ENCODE peak calls at places on chromosomes 5 and 9, in five cellular contexts. U is ascending aorta, Q is HFF-Myc, O is hepatocyte, C is GM06990. J is an unnamed sample.

GRCh38 chr5:14251733-14252132 is 108.6 kb downstream of the TRIO start:
- DNase-seq in U (no peak), Q (no peak), O (no peak), C (no peak), J (no peak)

GRCh38 chr9:135928731-135929655 is 21.6 kb upstream of the CAMSAP1 start:
- DNase-seq in U (no peak), Q (no peak), O (no peak), C (no peak), J (no peak)

GRCh38 chr5:132953710-132954109 is 9.7 kb downstream of the AFF4 start:
- DNase-seq in U (no peak), Q (no peak), O (no peak), C (no peak), J (no peak)

GRCh38 chr9:111298831-111299603 is 31.0 kb downstream of the OR2K2 start:
- DNase-seq in U (peak), Q (peak), O (peak), C (peak), J (no peak)

GRCh38 chr9:98860871-98861293 is 53.4 kb downstream of the GALNT12 start:
- DNase-seq in U (peak), Q (peak), O (peak), C (no peak), J (peak)

GRCh38 chr5:108642170-108642906 is 105.4 kb upstream of the FER start:
- DNase-seq in U (peak), Q (peak), O (peak), C (peak), J (peak)

GRCh38 chr5:138274189-138274853 is at the start of gene GFRA3:
- DNase-seq in U (no peak), Q (no peak), O (peak), C (peak), J (peak)

GRCh38 chr9:78369644-78370219 is 72.8 kb downstream of the PSAT1 start:
- DNase-seq in U (peak), Q (peak), O (peak), C (no peak), J (peak)

GRCh38 chr5:126000533-126000932 is 422.7 kb upstream of the GRAMD2B start:
- DNase-seq in U (no peak), Q (no peak), O (no peak), C (no peak), J (no peak)

GRCh38 chr5:126137771-126138474 is 285.3 kb upstream of the GRAMD2B start:
- DNase-seq in U (no peak), Q (no peak), O (no peak), C (no peak), J (no peak)

GRCh38 chr5:101580591-101580990 is 677.5 kb upstream of the ST8SIA4 start:
- DNase-seq in U (no peak), Q (no peak), O (no peak), C (no peak), J (no peak)

GRCh38 chr9:93902780-93903655 is 52.1 kb downstream of the BARX1 start:
- DNase-seq in U (peak), Q (no peak), O (no peak), C (no peak), J (peak)

GRCh38 chr9:75422939-75423522 is 334.7 kb downstream of the OSTF1 start:
- DNase-seq in U (no peak), Q (no peak), O (no peak), C (peak), J (no peak)

GRCh38 chr9:703392-703791 is 138.1 kb upstream of the DMRT1 start:
- DNase-seq in U (no peak), Q (no peak), O (no peak), C (no peak), J (no peak)

GRCh38 chr9:109806506-109807115 is 26.6 kb downstream of the PALM2AKAP2 start:
- DNase-seq in U (peak), Q (no peak), O (no peak), C (no peak), J (no peak)

GRCh38 chr5:137629646-137630045 is 106.2 kb downstream of the KLHL3 start:
- DNase-seq in U (peak), Q (no peak), O (peak), C (peak), J (peak)

GRCh38 chr5:37477426-37477825 is 98.3 kb downstream of the WDR70 start:
- DNase-seq in U (no peak), Q (no peak), O (no peak), C (no peak), J (no peak)

GRCh38 chr9:134660407-134660806 is 18.8 kb downstream of the COL5A1 start:
- DNase-seq in U (no peak), Q (no peak), O (no peak), C (no peak), J (peak)

GRCh38 chr5:58481828-58482227 is 9.4 kb upstream of the GAPT start:
- DNase-seq in U (no peak), Q (no peak), O (no peak), C (no peak), J (no peak)

GRCh38 chr5:109838157-109838556 is 148.4 kb downstream of the MAN2A1 start:
- DNase-seq in U (no peak), Q (no peak), O (no peak), C (no peak), J (peak)

DNA sequence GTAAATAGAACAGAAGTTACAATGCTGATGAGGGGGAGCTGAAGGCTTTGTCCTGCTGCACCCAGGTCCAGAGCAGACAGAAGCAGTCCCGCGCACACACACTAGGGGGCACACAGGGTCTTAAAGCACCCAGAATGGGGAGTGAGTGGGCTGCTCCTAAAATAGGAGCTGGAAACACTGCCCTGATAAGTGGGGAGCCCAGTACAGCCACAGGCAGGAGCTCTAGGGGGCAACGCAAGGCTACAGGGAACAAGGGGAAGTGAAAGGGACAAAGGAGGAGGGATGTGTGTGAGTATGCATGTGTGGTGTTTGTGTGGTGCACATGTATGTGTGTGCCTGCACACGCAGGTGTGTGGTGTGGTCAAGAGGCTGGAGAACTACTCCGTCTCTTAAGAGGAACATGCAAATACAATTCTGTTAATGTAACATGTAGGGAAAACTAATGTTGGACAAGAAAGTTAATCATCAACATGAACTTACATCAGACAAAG is 191.5 kb downstream of the ROR2 start:
- DNase-seq in U (no peak), Q (peak), O (peak), C (peak), J (peak)
- TF ChIP-seq CTCF in U (no peak), Q (peak), O (peak), C (peak), J (peak)

DNA sequence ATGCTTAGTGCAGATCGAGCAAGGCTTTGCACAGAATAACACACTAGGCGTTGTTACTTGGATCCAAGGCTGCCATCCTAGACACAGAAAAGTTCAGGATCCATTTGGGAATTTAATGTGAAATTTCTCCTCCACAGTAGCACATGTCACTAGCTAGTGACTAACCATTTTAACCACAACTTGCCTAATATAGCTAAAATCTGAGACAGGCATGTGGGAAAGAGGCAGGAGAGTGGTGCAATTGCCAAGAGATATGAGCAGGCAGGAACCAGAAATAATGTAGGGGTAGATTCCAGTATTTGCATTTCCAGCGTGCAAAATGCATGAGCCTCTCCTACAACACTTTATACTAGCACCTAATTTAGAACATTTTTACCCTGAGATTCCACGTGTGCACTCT is 1230.4 kb upstream of the NUDT12 start:
- DNase-seq in U (no peak), Q (no peak), O (no peak), C (no peak), J (no peak)
- H3K4me3 ChIP-seq in U (no peak), Q (no peak), O (no peak), C (no peak), J (no peak)

DNA sequence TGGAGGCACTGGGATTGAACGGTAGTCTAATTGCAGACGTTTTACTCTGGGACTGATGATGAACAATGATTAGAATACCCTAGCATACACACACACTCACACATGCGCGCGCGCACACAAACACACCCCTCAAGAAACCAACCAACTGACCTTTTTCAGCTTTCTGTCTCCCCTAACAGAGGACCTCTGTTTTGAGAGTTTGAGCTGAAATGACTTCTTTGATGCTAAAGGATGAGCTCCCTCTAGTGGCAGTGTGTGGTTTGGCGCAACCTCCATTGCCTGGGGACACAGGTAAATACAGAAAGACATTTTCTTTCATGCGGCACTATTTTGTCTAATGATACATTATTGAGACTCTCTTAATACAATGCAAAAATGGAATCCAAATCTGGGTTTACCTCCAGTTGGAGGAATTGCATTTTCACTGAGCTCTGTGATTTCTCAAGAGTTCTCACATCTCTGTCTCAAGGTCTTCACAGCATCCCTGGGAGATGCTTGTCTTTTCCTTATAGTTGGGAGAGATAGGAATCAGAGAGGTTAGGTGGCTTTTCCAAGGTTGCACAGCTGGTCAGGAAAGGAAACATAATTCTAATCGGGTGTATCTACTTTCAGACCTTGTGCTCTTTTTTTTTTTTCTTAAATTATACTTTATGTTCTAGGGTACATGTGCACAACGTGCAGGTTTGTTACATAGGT is 187.5 kb downstream of the TMEM38B start:
- DNase-seq in U (no peak), Q (peak), O (peak), C (peak), J (peak)
- TF ChIP-seq CTCF in U (peak), Q (peak), O (peak), C (peak), J (peak)

GRCh38 chr9:38047301-38048251 is 21.5 kb downstream of the SHB start:
- DNase-seq in U (peak), Q (peak), O (peak), C (no peak), J (peak)
- H3K4me3 ChIP-seq in U (peak), Q (peak), O (no peak), C (no peak), J (peak)

DNA sequence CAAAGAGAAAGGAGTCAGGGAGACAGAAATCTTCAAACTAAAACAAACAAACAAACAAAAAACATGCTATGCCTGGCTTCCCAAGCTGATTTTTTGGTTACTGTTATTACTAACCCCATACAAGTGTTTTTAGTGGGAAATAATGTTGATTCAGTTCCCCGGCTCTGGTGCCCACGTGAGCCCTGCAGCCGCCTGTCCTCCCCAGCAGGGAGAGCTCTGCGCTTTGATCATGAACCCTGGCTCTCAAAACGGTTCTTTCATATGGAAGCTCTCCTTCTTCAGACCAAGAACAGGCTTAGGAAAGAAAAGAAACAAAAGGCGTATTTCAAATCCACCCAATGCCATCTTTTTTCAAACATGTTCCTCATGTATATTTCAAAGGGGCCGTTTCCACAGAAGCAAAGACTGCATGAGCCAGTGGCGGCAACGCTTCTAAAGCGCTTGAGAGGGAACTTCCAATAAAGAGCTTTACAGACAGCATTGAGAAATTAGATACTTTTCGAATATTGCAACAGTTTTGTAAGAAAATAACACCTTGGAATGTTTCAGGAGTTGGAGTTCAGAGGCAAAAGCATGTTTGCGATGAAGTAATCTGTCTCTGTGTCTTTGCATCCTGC is 74.8 kb downstream of the ICE1 start:
- DNase-seq in U (peak), Q (peak), O (peak), C (no peak), J (peak)
- TF ChIP-seq CTCF in U (peak), Q (peak), O (peak), C (peak), J (peak)

DNA sequence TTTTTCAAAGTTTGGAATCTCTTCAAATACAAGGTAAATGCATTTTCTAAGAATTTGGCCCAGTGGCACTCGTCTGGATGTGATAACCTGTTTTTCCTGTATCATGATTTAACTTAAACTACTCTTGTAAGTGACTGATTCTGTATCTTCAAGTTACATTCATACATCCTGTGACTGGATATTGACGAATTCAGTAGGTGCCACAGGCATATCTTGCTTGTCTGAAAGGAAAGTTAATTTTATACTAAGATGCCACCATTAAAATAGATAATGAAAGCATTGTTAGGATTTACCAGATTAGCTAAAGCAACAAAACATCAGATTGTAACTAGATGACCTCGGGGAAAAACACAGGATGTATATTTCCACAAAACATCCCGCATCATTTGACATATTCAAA is 175.3 kb upstream of the ZNF608 start:
- DNase-seq in U (no peak), Q (no peak), O (no peak), C (no peak), J (no peak)
- H3K4me3 ChIP-seq in U (no peak), Q (no peak), O (no peak), C (peak), J (peak)

DNA sequence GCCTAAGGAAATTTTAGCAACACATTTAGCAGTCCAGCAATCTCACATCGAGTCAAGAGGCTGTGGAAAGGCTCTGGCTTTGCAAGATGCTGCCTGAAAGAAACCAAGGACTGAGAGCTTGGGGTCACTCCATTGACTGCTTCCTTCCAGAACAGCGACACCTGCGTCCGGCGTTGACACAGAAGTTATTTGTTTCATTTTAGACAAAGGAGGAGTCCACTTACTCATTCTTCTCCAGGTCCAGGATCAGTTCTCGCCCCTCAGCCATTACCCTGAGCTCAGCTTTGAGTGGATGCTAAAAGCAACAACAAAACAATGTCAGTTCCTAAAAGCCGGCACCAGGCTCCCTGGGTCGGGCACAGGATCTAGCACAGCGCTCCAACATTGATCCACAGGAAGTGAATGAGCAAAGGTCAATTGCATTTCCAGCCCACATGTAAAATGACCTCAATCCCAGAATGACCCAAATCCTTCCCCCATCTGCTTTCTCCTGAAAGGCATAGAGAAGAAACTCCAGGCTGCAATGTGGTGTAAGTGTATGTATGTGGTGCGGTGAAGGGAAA is 11.3 kb downstream of the ADAM19 start:
- DNase-seq in U (no peak), Q (no peak), O (no peak), C (no peak), J (peak)
- TF ChIP-seq CTCF in U (no peak), Q (no peak), O (no peak), C (no peak), J (no peak)